ENCODE peak calls at places on chromosomes 7 and 10, in six cellular contexts. One of them, this sample, is unnamed.

GRCh38 chr7:41916450-41916927 is 213.6 kb upstream of the INHBA start:
- DNase-seq in fibroblast of lung: peak; percentile 99
- DNase-seq in HL-60: no peak
- DNase-seq in mammary epithelial cell: peak; percentile 89
- DNase-seq in thyroid gland: no peak
- DNase-seq in CD4-positive, alpha-beta T cell: no peak
- DNase-seq in this sample: no peak

GRCh38 chr10:82986216-82986615 is 1111.2 kb downstream of the NRG3 start:
- DNase-seq in HL-60: no peak
- DNase-seq in thyroid gland: no peak
- DNase-seq in mammary epithelial cell: no peak
- DNase-seq in CD4-positive, alpha-beta T cell: no peak
- DNase-seq in fibroblast of lung: no peak
- DNase-seq in this sample: no peak

GRCh38 chr7:128190051-128190640 is 50.9 kb upstream of the LEP start:
- DNase-seq in CD4-positive, alpha-beta T cell: no peak
- DNase-seq in thyroid gland: no peak
- DNase-seq in mammary epithelial cell: no peak
- DNase-seq in HL-60: no peak
- DNase-seq in fibroblast of lung: no peak
- DNase-seq in this sample: no peak

GRCh38 chr7:128003787-128004186 is 27.4 kb downstream of the LRRC4 start:
- DNase-seq in CD4-positive, alpha-beta T cell: no peak
- DNase-seq in thyroid gland: no peak
- DNase-seq in fibroblast of lung: no peak
- DNase-seq in mammary epithelial cell: no peak
- DNase-seq in HL-60: peak; percentile 22
- DNase-seq in this sample: no peak

GRCh38 chr7:93354815-93355214 is 122.6 kb downstream of the VPS50 start:
- DNase-seq in CD4-positive, alpha-beta T cell: no peak
- DNase-seq in mammary epithelial cell: no peak
- DNase-seq in HL-60: no peak
- DNase-seq in thyroid gland: no peak
- DNase-seq in fibroblast of lung: no peak
- DNase-seq in this sample: no peak

GRCh38 chr7:130345106-130345505 is 490 bp downstream of the CPA5 start:
- DNase-seq in CD4-positive, alpha-beta T cell: no peak
- DNase-seq in thyroid gland: no peak
- DNase-seq in HL-60: no peak
- DNase-seq in mammary epithelial cell: no peak
- DNase-seq in fibroblast of lung: no peak
- DNase-seq in this sample: no peak

GRCh38 chr10:85612378-85612775 is 754.2 kb downstream of the GRID1 start:
- DNase-seq in fibroblast of lung: no peak
- DNase-seq in CD4-positive, alpha-beta T cell: peak; percentile 17
- DNase-seq in thyroid gland: no peak
- DNase-seq in mammary epithelial cell: no peak
- DNase-seq in HL-60: peak; percentile 59
- DNase-seq in this sample: no peak

GRCh38 chr7:152464312-152465117 is 28.7 kb upstream of the KMT2C start:
- DNase-seq in mammary epithelial cell: peak; percentile 51
- DNase-seq in HL-60: peak; percentile 81
- DNase-seq in fibroblast of lung: peak; percentile 82
- DNase-seq in thyroid gland: peak; percentile 74
- DNase-seq in CD4-positive, alpha-beta T cell: peak; percentile 44
- DNase-seq in this sample: peak; percentile 84

GRCh38 chr10:68598978-68599753 is 39.0 kb downstream of the TET1 start:
- DNase-seq in fibroblast of lung: peak; percentile 48
- DNase-seq in thyroid gland: peak; percentile 80
- DNase-seq in HL-60: no peak
- DNase-seq in CD4-positive, alpha-beta T cell: no peak
- DNase-seq in mammary epithelial cell: peak; percentile 41
- DNase-seq in this sample: peak; percentile 25

GRCh38 chr10:22341190-22341935 is 3.9 kb upstream of the SPAG6 start:
- DNase-seq in thyroid gland: peak; percentile 55
- DNase-seq in fibroblast of lung: no peak
- DNase-seq in CD4-positive, alpha-beta T cell: no peak
- DNase-seq in HL-60: no peak
- DNase-seq in mammary epithelial cell: no peak
- DNase-seq in this sample: no peak

GRCh38 chr7:43294080-43294630 is 181.7 kb downstream of the HECW1 start:
- DNase-seq in thyroid gland: no peak
- DNase-seq in HL-60: no peak
- DNase-seq in CD4-positive, alpha-beta T cell: no peak
- DNase-seq in mammary epithelial cell: peak; percentile 86
- DNase-seq in fibroblast of lung: peak; percentile 87
- DNase-seq in this sample: no peak

GRCh38 chr7:17209101-17209500 is 89.4 kb upstream of the AHR start:
- DNase-seq in fibroblast of lung: no peak
- DNase-seq in HL-60: no peak
- DNase-seq in thyroid gland: no peak
- DNase-seq in CD4-positive, alpha-beta T cell: no peak
- DNase-seq in mammary epithelial cell: no peak
- DNase-seq in this sample: no peak

GRCh38 chr7:1112109-1112508 is 24.2 kb downstream of the GPER1 start:
- DNase-seq in CD4-positive, alpha-beta T cell: no peak
- DNase-seq in thyroid gland: no peak
- DNase-seq in fibroblast of lung: peak; percentile 24
- DNase-seq in mammary epithelial cell: no peak
- DNase-seq in HL-60: no peak
- DNase-seq in this sample: no peak

GRCh38 chr10:86443936-86444335 is 77.3 kb upstream of the GRID1 start:
- DNase-seq in mammary epithelial cell: peak; percentile 35
- DNase-seq in CD4-positive, alpha-beta T cell: no peak
- DNase-seq in fibroblast of lung: peak; percentile 84
- DNase-seq in HL-60: no peak
- DNase-seq in thyroid gland: no peak
- DNase-seq in this sample: no peak

GRCh38 chr7:129240119-129240815 is 15.4 kb downstream of the AHCYL2 start:
- DNase-seq in fibroblast of lung: peak; percentile 15
- DNase-seq in thyroid gland: peak; percentile 70
- DNase-seq in HL-60: no peak
- DNase-seq in CD4-positive, alpha-beta T cell: no peak
- DNase-seq in mammary epithelial cell: peak; percentile 16
- DNase-seq in this sample: no peak

GRCh38 chr10:116170815-116171250 is 102.2 kb downstream of the GFRA1 start:
- DNase-seq in fibroblast of lung: peak; percentile 37
- DNase-seq in CD4-positive, alpha-beta T cell: no peak
- DNase-seq in HL-60: no peak
- DNase-seq in mammary epithelial cell: no peak
- DNase-seq in thyroid gland: no peak
- DNase-seq in this sample: no peak

GRCh38 chr7:25860206-25860881 is 291.7 kb upstream of the NFE2L3 start:
- DNase-seq in fibroblast of lung: no peak
- DNase-seq in HL-60: peak; percentile 41
- DNase-seq in thyroid gland: no peak
- DNase-seq in mammary epithelial cell: peak; percentile 65
- DNase-seq in CD4-positive, alpha-beta T cell: no peak
- DNase-seq in this sample: peak; percentile 58

GRCh38 chr7:52273685-52274610 is 761.5 kb upstream of the POM121L12 start:
- DNase-seq in thyroid gland: peak; percentile 28
- DNase-seq in mammary epithelial cell: no peak
- DNase-seq in HL-60: no peak
- DNase-seq in fibroblast of lung: no peak
- DNase-seq in CD4-positive, alpha-beta T cell: no peak
- DNase-seq in this sample: no peak

GRCh38 chr7:43385856-43386255 is 197.1 kb upstream of the STK17A start:
- DNase-seq in mammary epithelial cell: peak; percentile 89
- DNase-seq in fibroblast of lung: peak; percentile 78
- DNase-seq in HL-60: peak; percentile 7
- DNase-seq in thyroid gland: no peak
- DNase-seq in CD4-positive, alpha-beta T cell: no peak
- DNase-seq in this sample: no peak

GRCh38 chr7:24764972-24765744 is 7.9 kb upstream of the GSDME start:
- DNase-seq in CD4-positive, alpha-beta T cell: no peak
- DNase-seq in HL-60: peak; percentile 34
- DNase-seq in thyroid gland: no peak
- DNase-seq in mammary epithelial cell: no peak
- DNase-seq in fibroblast of lung: no peak
- DNase-seq in this sample: no peak

GRCh38 chr7:145175366-145175765 is 339.5 kb upstream of the TPK1 start:
- DNase-seq in CD4-positive, alpha-beta T cell: no peak
- DNase-seq in HL-60: no peak
- DNase-seq in fibroblast of lung: no peak
- DNase-seq in mammary epithelial cell: no peak
- DNase-seq in thyroid gland: no peak
- DNase-seq in this sample: no peak

GRCh38 chr7:141320287-141320686 is 230.9 kb upstream of the AGK start:
- DNase-seq in mammary epithelial cell: no peak
- DNase-seq in fibroblast of lung: no peak
- DNase-seq in CD4-positive, alpha-beta T cell: no peak
- DNase-seq in HL-60: no peak
- DNase-seq in thyroid gland: no peak
- DNase-seq in this sample: no peak

GRCh38 chr10:18097524-18097923 is 42.7 kb upstream of the CACNB2 start:
- DNase-seq in HL-60: no peak
- DNase-seq in thyroid gland: no peak
- DNase-seq in fibroblast of lung: peak; percentile 72
- DNase-seq in mammary epithelial cell: peak; percentile 1
- DNase-seq in CD4-positive, alpha-beta T cell: no peak
- DNase-seq in this sample: no peak

GRCh38 chr10:30454744-30455498 is 20.9 kb downstream of the MAP3K8 start:
- DNase-seq in mammary epithelial cell: no peak
- DNase-seq in CD4-positive, alpha-beta T cell: no peak
- DNase-seq in fibroblast of lung: peak; percentile 96
- DNase-seq in HL-60: no peak
- DNase-seq in thyroid gland: no peak
- DNase-seq in this sample: no peak

GRCh38 chr10:34018811-34019210 is 684.3 kb upstream of the NRP1 start:
- DNase-seq in mammary epithelial cell: no peak
- DNase-seq in CD4-positive, alpha-beta T cell: no peak
- DNase-seq in HL-60: no peak
- DNase-seq in thyroid gland: no peak
- DNase-seq in fibroblast of lung: no peak
- DNase-seq in this sample: no peak

GRCh38 chr7:37273891-37274290 is 174.8 kb downstream of the ELMO1 start:
- DNase-seq in CD4-positive, alpha-beta T cell: no peak
- DNase-seq in fibroblast of lung: no peak
- DNase-seq in thyroid gland: no peak
- DNase-seq in mammary epithelial cell: no peak
- DNase-seq in HL-60: no peak
- DNase-seq in this sample: no peak

GRCh38 chr7:117132385-117133120 is 179.3 kb downstream of the ST7 start:
- DNase-seq in thyroid gland: no peak
- DNase-seq in mammary epithelial cell: peak; percentile 90
- DNase-seq in CD4-positive, alpha-beta T cell: no peak
- DNase-seq in HL-60: no peak
- DNase-seq in fibroblast of lung: peak; percentile 97
- DNase-seq in this sample: no peak

GRCh38 chr7:79008786-79009185 is 444.7 kb downstream of the MAGI2 start:
- DNase-seq in thyroid gland: no peak
- DNase-seq in CD4-positive, alpha-beta T cell: no peak
- DNase-seq in mammary epithelial cell: no peak
- DNase-seq in fibroblast of lung: no peak
- DNase-seq in HL-60: no peak
- DNase-seq in this sample: no peak

GRCh38 chr10:78864761-78865517 is 203.8 kb upstream of the ZMIZ1 start:
- DNase-seq in thyroid gland: no peak
- DNase-seq in CD4-positive, alpha-beta T cell: no peak
- DNase-seq in fibroblast of lung: no peak
- DNase-seq in HL-60: no peak
- DNase-seq in mammary epithelial cell: no peak
- DNase-seq in this sample: no peak

GRCh38 chr7:44390701-44391100 is 65.3 kb upstream of the CAMK2B start:
- DNase-seq in CD4-positive, alpha-beta T cell: no peak
- DNase-seq in HL-60: no peak
- DNase-seq in fibroblast of lung: no peak
- DNase-seq in mammary epithelial cell: no peak
- DNase-seq in thyroid gland: no peak
- DNase-seq in this sample: no peak

GRCh38 chr10:112304460-112304859 is 21.3 kb downstream of the TECTB start:
- DNase-seq in thyroid gland: no peak
- DNase-seq in HL-60: no peak
- DNase-seq in mammary epithelial cell: no peak
- DNase-seq in fibroblast of lung: no peak
- DNase-seq in CD4-positive, alpha-beta T cell: no peak
- DNase-seq in this sample: no peak

GRCh38 chr10:52609071-52609470 is 163.5 kb downstream of the MBL2 start:
- DNase-seq in thyroid gland: no peak
- DNase-seq in CD4-positive, alpha-beta T cell: no peak
- DNase-seq in mammary epithelial cell: no peak
- DNase-seq in fibroblast of lung: no peak
- DNase-seq in HL-60: no peak
- DNase-seq in this sample: no peak

DNA sequence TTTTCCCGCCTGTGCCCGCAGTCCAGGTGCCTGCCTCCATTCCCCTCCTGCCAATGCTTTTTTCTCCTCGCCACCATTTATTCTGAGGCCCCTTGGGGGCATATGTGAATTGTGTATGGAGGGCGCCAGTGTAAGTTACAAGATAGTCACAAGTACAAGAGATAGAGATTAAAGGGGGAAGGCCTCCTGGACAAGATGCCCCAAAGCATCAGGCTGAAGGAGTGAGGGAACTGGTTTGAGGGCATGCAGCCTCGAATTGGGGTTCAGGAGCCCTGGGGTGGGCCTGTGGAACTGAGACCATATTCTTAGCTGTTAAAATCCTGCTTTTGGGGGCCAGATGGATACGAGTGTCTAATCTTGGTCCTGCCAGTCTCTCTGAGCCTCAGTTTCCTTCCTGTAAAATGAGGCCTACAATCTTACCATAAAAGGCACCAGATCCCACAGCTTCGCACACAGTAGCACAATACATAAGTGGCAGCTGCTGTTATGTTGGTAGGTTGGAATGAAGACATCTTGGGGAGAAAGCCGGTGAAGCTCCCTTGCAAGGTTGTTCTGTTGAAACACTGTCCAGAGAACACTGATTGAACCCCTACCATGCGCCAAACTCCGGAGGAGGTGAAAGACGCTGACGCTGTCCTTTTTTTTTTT is 545 bp upstream of the COMTD1 start:
- DNase-seq in CD4-positive, alpha-beta T cell: no peak
- DNase-seq in mammary epithelial cell: no peak
- DNase-seq in thyroid gland: no peak
- DNase-seq in HL-60: peak; percentile 4
- DNase-seq in fibroblast of lung: no peak
- DNase-seq in this sample: no peak
- TF ChIP-seq CTCF in CD4-positive, alpha-beta T cell: peak; percentile 63
- TF ChIP-seq CTCF in mammary epithelial cell: no peak
- TF ChIP-seq CTCF in thyroid gland: no peak
- TF ChIP-seq CTCF in HL-60: no peak
- TF ChIP-seq CTCF in fibroblast of lung: no peak
- TF ChIP-seq CTCF in this sample: peak; percentile 32

GRCh38 chr10:96491303-96491702 is 22.4 kb downstream of the TLL2 start:
- DNase-seq in thyroid gland: no peak
- DNase-seq in fibroblast of lung: no peak
- DNase-seq in CD4-positive, alpha-beta T cell: no peak
- DNase-seq in mammary epithelial cell: no peak
- DNase-seq in HL-60: no peak
- DNase-seq in this sample: no peak
- TF ChIP-seq CTCF in thyroid gland: peak; percentile 24
- TF ChIP-seq CTCF in fibroblast of lung: no peak
- TF ChIP-seq CTCF in CD4-positive, alpha-beta T cell: no peak
- TF ChIP-seq CTCF in mammary epithelial cell: peak; percentile 73
- TF ChIP-seq CTCF in HL-60: no peak
- TF ChIP-seq CTCF in this sample: no peak

GRCh38 chr7:36155811-36156361 is 2.8 kb downstream of the EEPD1 start:
- DNase-seq in CD4-positive, alpha-beta T cell: no peak
- DNase-seq in mammary epithelial cell: no peak
- DNase-seq in thyroid gland: peak; percentile 89
- DNase-seq in fibroblast of lung: peak; percentile 27
- DNase-seq in HL-60: no peak
- DNase-seq in this sample: peak; percentile 33
- TF ChIP-seq CTCF in CD4-positive, alpha-beta T cell: no peak
- TF ChIP-seq CTCF in mammary epithelial cell: no peak
- TF ChIP-seq CTCF in thyroid gland: no peak
- TF ChIP-seq CTCF in fibroblast of lung: peak; percentile 16
- TF ChIP-seq CTCF in HL-60: no peak
- TF ChIP-seq CTCF in this sample: no peak

GRCh38 chr7:77903597-77903996 is 105.0 kb downstream of the PHTF2 start:
- DNase-seq in fibroblast of lung: peak; percentile 6
- DNase-seq in thyroid gland: no peak
- DNase-seq in mammary epithelial cell: no peak
- DNase-seq in CD4-positive, alpha-beta T cell: no peak
- DNase-seq in HL-60: peak; percentile 19
- DNase-seq in this sample: no peak
- TF ChIP-seq CTCF in fibroblast of lung: no peak
- TF ChIP-seq CTCF in thyroid gland: no peak
- TF ChIP-seq CTCF in mammary epithelial cell: peak; percentile 49
- TF ChIP-seq CTCF in CD4-positive, alpha-beta T cell: peak; percentile 15
- TF ChIP-seq CTCF in HL-60: peak; percentile 1
- TF ChIP-seq CTCF in this sample: no peak

This sample was measured in nephron progenitor cell.